ENCODE peak calls at places on chromosomes 1 and 21, in four cellular contexts. One of them, this sample, is unnamed.

GRCh38 chr1:232923739-232924386 is 26.5 kb upstream of the NTPCR start:
- DNase-seq in tibial artery: no peak
- DNase-seq in neural crest cell: no peak
- DNase-seq in IMR-90: peak
- DNase-seq in this sample: no peak

GRCh38 chr1:111140680-111140967 is 601 bp downstream of the CEPT1 start:
- DNase-seq in tibial artery: no peak
- DNase-seq in neural crest cell: no peak
- DNase-seq in IMR-90: peak
- DNase-seq in this sample: peak

GRCh38 chr1:202811296-202812175 is 782 bp downstream of the PCAT6 start:
- DNase-seq in tibial artery: no peak
- DNase-seq in neural crest cell: no peak
- DNase-seq in IMR-90: peak
- DNase-seq in this sample: peak

GRCh38 chr1:88983791-88984552 is 8.5 kb downstream of the KYAT3 start:
- DNase-seq in tibial artery: no peak
- DNase-seq in neural crest cell: no peak
- DNase-seq in IMR-90: peak
- DNase-seq in this sample: no peak

GRCh38 chr1:218874313-218874712 is 299.4 kb upstream of the LYPLAL1 start:
- DNase-seq in tibial artery: no peak
- DNase-seq in neural crest cell: no peak
- DNase-seq in IMR-90: peak
- DNase-seq in this sample: no peak

GRCh38 chr1:244049142-244049968 is 1.7 kb upstream of the ZBTB18 start:
- DNase-seq in tibial artery: no peak
- DNase-seq in neural crest cell: no peak
- DNase-seq in IMR-90: no peak
- DNase-seq in this sample: peak

GRCh38 chr1:185432943-185433342 is 115.9 kb upstream of the IVNS1ABP start:
- DNase-seq in tibial artery: no peak
- DNase-seq in neural crest cell: no peak
- DNase-seq in IMR-90: no peak
- DNase-seq in this sample: no peak

GRCh38 chr1:1087351-1088035 is 13.4 kb upstream of the RNF223 start:
- DNase-seq in tibial artery: peak
- DNase-seq in neural crest cell: no peak
- DNase-seq in IMR-90: no peak
- DNase-seq in this sample: no peak

GRCh38 chr21:42264245-42265195 is 45.6 kb downstream of the ABCG1 start:
- DNase-seq in tibial artery: no peak
- DNase-seq in neural crest cell: no peak
- DNase-seq in IMR-90: no peak
- DNase-seq in this sample: no peak

GRCh38 chr1:100606438-100606837 is 68.5 kb downstream of the GPR88 start:
- DNase-seq in tibial artery: no peak
- DNase-seq in neural crest cell: no peak
- DNase-seq in IMR-90: peak
- DNase-seq in this sample: peak

GRCh38 chr1:192747305-192747704 is 61.5 kb upstream of the RGS2 start:
- DNase-seq in tibial artery: no peak
- DNase-seq in neural crest cell: no peak
- DNase-seq in IMR-90: peak
- DNase-seq in this sample: no peak

GRCh38 chr1:158285756-158286241 is 3.9 kb upstream of the CD1C start:
- DNase-seq in tibial artery: peak
- DNase-seq in neural crest cell: no peak
- DNase-seq in IMR-90: no peak
- DNase-seq in this sample: no peak

GRCh38 chr1:42456754-42457089 is 379 bp downstream of the PPCS start:
- DNase-seq in tibial artery: peak
- DNase-seq in neural crest cell: peak
- DNase-seq in IMR-90: peak
- DNase-seq in this sample: no peak

GRCh38 chr1:47842228-47842627 is 155.0 kb downstream of the TRABD2B start:
- DNase-seq in tibial artery: peak
- DNase-seq in neural crest cell: no peak
- DNase-seq in IMR-90: no peak
- DNase-seq in this sample: no peak

GRCh38 chr1:227943354-227943753 is 4.4 kb downstream of the WNT9A start:
- DNase-seq in tibial artery: no peak
- DNase-seq in neural crest cell: no peak
- DNase-seq in IMR-90: no peak
- DNase-seq in this sample: no peak

GRCh38 chr21:31991356-31992331 is 118.8 kb downstream of the HUNK start:
- DNase-seq in tibial artery: no peak
- DNase-seq in neural crest cell: no peak
- DNase-seq in IMR-90: no peak
- DNase-seq in this sample: peak

GRCh38 chr21:39107739-39108138 is 75.5 kb downstream of the PSMG1 start:
- DNase-seq in tibial artery: no peak
- DNase-seq in neural crest cell: no peak
- DNase-seq in IMR-90: no peak
- DNase-seq in this sample: no peak

GRCh38 chr1:203871114-203871875 is 9.9 kb downstream of the SNRPE start:
- DNase-seq in tibial artery: no peak
- DNase-seq in neural crest cell: peak
- DNase-seq in IMR-90: peak
- DNase-seq in this sample: peak

GRCh38 chr1:48471103-48471502 is 901 bp downstream of the SPATA6 start:
- DNase-seq in tibial artery: no peak
- DNase-seq in neural crest cell: no peak
- DNase-seq in IMR-90: no peak
- DNase-seq in this sample: peak

GRCh38 chr1:39396671-39397070 is 94.8 kb upstream of the BMP8A start:
- DNase-seq in tibial artery: no peak
- DNase-seq in neural crest cell: no peak
- DNase-seq in IMR-90: no peak
- DNase-seq in this sample: no peak

GRCh38 chr1:39394598-39394997 is 96.8 kb upstream of the BMP8A start:
- DNase-seq in tibial artery: no peak
- DNase-seq in neural crest cell: no peak
- DNase-seq in IMR-90: no peak
- DNase-seq in this sample: no peak

GRCh38 chr1:39395357-39395831 is 96.0 kb upstream of the BMP8A start:
- DNase-seq in tibial artery: no peak
- DNase-seq in neural crest cell: no peak
- DNase-seq in IMR-90: peak
- DNase-seq in this sample: no peak

GRCh38 chr1:39397487-39397886 is 93.9 kb upstream of the BMP8A start:
- DNase-seq in tibial artery: no peak
- DNase-seq in neural crest cell: no peak
- DNase-seq in IMR-90: no peak
- DNase-seq in this sample: no peak

GRCh38 chr1:39398278-39399010 is 93.0 kb upstream of the BMP8A start:
- DNase-seq in tibial artery: peak
- DNase-seq in neural crest cell: no peak
- DNase-seq in IMR-90: peak
- DNase-seq in this sample: peak
- TF ChIP-seq CTCF in tibial artery: peak
- TF ChIP-seq CTCF in neural crest cell: no peak
- TF ChIP-seq CTCF in IMR-90: no peak
- TF ChIP-seq CTCF in this sample: no peak

GRCh38 chr1:236064674-236065508 is at the start of gene NID1:
- DNase-seq in tibial artery: peak
- DNase-seq in neural crest cell: peak
- DNase-seq in IMR-90: peak
- DNase-seq in this sample: peak
- TF ChIP-seq CTCF in tibial artery: peak
- TF ChIP-seq CTCF in neural crest cell: peak
- TF ChIP-seq CTCF in IMR-90: peak
- TF ChIP-seq CTCF in this sample: no peak

GRCh38 chr21:34362136-34362444 is 1.7 kb upstream of the KCNE2 start:
- DNase-seq in tibial artery: no peak
- DNase-seq in neural crest cell: no peak
- DNase-seq in IMR-90: no peak
- DNase-seq in this sample: no peak
- TF ChIP-seq CTCF in tibial artery: no peak
- TF ChIP-seq CTCF in neural crest cell: no peak
- TF ChIP-seq CTCF in IMR-90: no peak
- TF ChIP-seq CTCF in this sample: peak

GRCh38 chr21:29232601-29233541 is 65.9 kb upstream of the BACH1 start:
- DNase-seq in tibial artery: no peak
- DNase-seq in neural crest cell: no peak
- DNase-seq in IMR-90: peak
- DNase-seq in this sample: no peak
- TF ChIP-seq CTCF in tibial artery: no peak
- TF ChIP-seq CTCF in neural crest cell: no peak
- TF ChIP-seq CTCF in IMR-90: no peak
- TF ChIP-seq CTCF in this sample: no peak